ENCODE peak calls at places on chromosomes 4 and X, in eight cellular contexts. G is psoas muscle, R is ovary, X is HFF-Myc, M is stomach, L is fibroblast of lung, N is sigmoid colon, D is GM12865. O is an unnamed sample.
A peak's percentile ranks its signal among the peaks of the same experiment; 100 is the strongest.

GRCh38 chr4:54152846-54153600 is 53.1 kb downstream of the GSX2 start:
- DNase-seq in G (no peak), R (no peak), X (no peak), M (no peak), L (peak; percentile 91), N (no peak), D (no peak), O (no peak)

GRCh38 chr4:144787365-144788263 is 141.7 kb downstream of the HHIP start:
- DNase-seq in G (no peak), R (no peak), X (peak; percentile 14), M (no peak), L (peak; percentile 47), N (no peak), D (peak; percentile 59), O (peak; percentile 43)

GRCh38 chr4:150743564-150744342 is 161.8 kb downstream of the MAB21L2 start:
- DNase-seq in G (no peak), R (no peak), X (no peak), M (no peak), L (peak; percentile 51), N (no peak), D (no peak), O (no peak)

GRCh38 chrX:97751016-97751415 is 867.3 kb downstream of the RPA4 start:
- DNase-seq in G (no peak), R (no peak), X (no peak), M (no peak), L (no peak), N (no peak), D (no peak), O (no peak)

GRCh38 chrX:78650906-78651437 is 8.2 kb downstream of the RTL3 start:
- DNase-seq in G (no peak), R (no peak), X (no peak), M (no peak), L (peak; percentile 91), N (no peak), D (peak; percentile 73), O (no peak)

GRCh38 chr4:26522478-26522877 is 32.2 kb upstream of the CCKAR start:
- DNase-seq in G (no peak), R (no peak), X (no peak), M (no peak), L (peak; percentile 84), N (no peak), D (no peak), O (no peak)

GRCh38 chr4:85956296-85956955 is 403.4 kb downstream of the MAPK10 start:
- DNase-seq in G (no peak), R (no peak), X (no peak), M (no peak), L (no peak), N (no peak), D (no peak), O (no peak)

GRCh38 chr4:112343330-112343729 is 46.2 kb downstream of the ALPK1 start:
- DNase-seq in G (no peak), R (no peak), X (no peak), M (no peak), L (no peak), N (no peak), D (no peak), O (no peak)

GRCh38 chrX:136250191-136251041 is 784 bp downstream of the MAP7D3 start:
- DNase-seq in G (no peak), R (no peak), X (no peak), M (no peak), L (peak; percentile 37), N (no peak), D (peak; percentile 8), O (peak; percentile 49)

GRCh38 chrX:139559383-139560042 is 29.0 kb downstream of the F9 start:
- DNase-seq in G (no peak), R (no peak), X (no peak), M (peak; percentile 36), L (peak; percentile 61), N (no peak), D (peak; percentile 70), O (peak; percentile 4)

GRCh38 chrX:55783723-55784122 is 66.2 kb downstream of the RRAGB start:
- DNase-seq in G (no peak), R (no peak), X (no peak), M (no peak), L (peak; percentile 31), N (no peak), D (no peak), O (no peak)

GRCh38 chrX:13482764-13483552 is 86.4 kb upstream of the EGFL6 start:
- DNase-seq in G (no peak), R (no peak), X (no peak), M (no peak), L (no peak), N (no peak), D (no peak), O (no peak)

GRCh38 chr4:76058888-76059426 is 15.6 kb upstream of the ART3 start:
- DNase-seq in G (no peak), R (no peak), X (no peak), M (no peak), L (no peak), N (no peak), D (peak; percentile 56), O (no peak)

GRCh38 chr4:26854701-26855100 is 5.9 kb upstream of the STIM2 start:
- DNase-seq in G (no peak), R (no peak), X (no peak), M (no peak), L (no peak), N (no peak), D (no peak), O (no peak)

GRCh38 chr4:180942367-180942916 is 1300.8 kb upstream of the TENM3 start:
- DNase-seq in G (no peak), R (no peak), X (no peak), M (no peak), L (no peak), N (no peak), D (no peak), O (no peak)

GRCh38 chr4:169311643-169312365 is 41.0 kb upstream of the SH3RF1 start:
- DNase-seq in G (no peak), R (no peak), X (peak; percentile 19), M (peak; percentile 33), L (peak; percentile 39), N (no peak), D (peak; percentile 69), O (peak; percentile 64)

GRCh38 chr4:84085986-84086385 is 413.1 kb downstream of the NKX6-1 start:
- DNase-seq in G (no peak), R (no peak), X (no peak), M (no peak), L (no peak), N (no peak), D (no peak), O (no peak)
- TF ChIP-seq CTCF in G (no peak), R (no peak), X (no peak), M (no peak), L (no peak), N (no peak), D (no peak), O (no peak)

GRCh38 chr4:4985036-4985435 is 34.2 kb downstream of the CYTL1 start:
- DNase-seq in G (no peak), R (no peak), X (no peak), M (no peak), L (no peak), N (no peak), D (no peak), O (no peak)

GRCh38 chr4:4987656-4988055 is 31.6 kb downstream of the CYTL1 start:
- DNase-seq in G (no peak), R (no peak), X (no peak), M (no peak), L (no peak), N (no peak), D (no peak), O (no peak)

GRCh38 chr4:4984186-4984585 is 35.1 kb downstream of the CYTL1 start:
- DNase-seq in G (no peak), R (no peak), X (no peak), M (no peak), L (no peak), N (no peak), D (no peak), O (no peak)

GRCh38 chr4:4986856-4987255 is 32.4 kb downstream of the CYTL1 start:
- DNase-seq in G (no peak), R (no peak), X (no peak), M (no peak), L (no peak), N (no peak), D (no peak), O (no peak)

GRCh38 chr4:4985844-4986243 is 33.4 kb downstream of the CYTL1 start:
- DNase-seq in G (no peak), R (no peak), X (no peak), M (no peak), L (peak; percentile 8), N (no peak), D (no peak), O (no peak)
- TF ChIP-seq CTCF in G (no peak), R (no peak), X (peak; percentile 38), M (no peak), L (no peak), N (no peak), D (no peak), O (no peak)

DNA sequence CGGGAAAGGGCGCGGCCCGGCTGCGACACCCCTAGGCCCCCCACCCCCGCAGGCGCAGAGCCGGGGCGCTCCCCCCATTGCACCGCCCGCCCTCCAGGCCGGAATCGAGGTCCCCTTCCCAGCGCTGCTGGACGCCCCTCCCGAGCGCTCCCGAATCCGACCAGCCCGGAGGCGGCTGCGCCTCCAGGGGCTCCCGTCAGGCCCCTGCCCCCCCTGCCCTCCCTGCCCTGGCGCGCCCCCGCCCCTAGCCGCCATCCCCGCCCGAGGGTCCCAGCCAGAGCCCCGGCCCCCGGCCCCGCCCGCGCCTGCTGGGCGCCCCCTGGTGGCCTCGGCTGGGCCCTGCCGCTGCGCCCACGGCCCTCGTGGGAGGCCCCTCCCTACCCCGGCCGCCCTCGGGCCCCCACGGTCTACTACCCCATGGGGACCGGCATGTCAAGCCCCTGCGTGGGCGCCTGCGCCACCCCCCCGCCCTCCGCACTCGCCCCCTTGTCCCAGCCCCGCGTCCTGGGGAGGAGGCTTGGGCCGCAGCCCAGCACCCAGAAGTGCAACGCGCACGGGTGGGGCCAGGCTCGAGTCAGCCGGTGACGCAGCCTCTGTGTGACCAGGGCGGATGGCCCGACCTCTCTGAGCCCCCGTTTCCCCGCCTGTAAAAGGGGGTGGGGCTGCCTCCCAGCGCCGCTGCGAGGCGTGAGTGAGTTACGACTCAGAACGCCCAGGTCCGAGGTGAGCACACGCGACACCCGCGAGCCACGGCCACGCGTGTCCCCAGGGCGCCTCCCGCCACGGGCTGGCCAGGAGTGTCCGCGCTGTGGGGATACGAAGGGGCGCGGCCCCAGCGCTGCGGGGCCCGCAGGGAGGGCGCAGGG is 104.9 kb downstream of the FAM53A start:
- DNase-seq in G (peak; percentile 87), R (peak; percentile 81), X (no peak), M (peak; percentile 83), L (peak; percentile 45), N (peak; percentile 92), D (peak; percentile 28), O (peak; percentile 93)
- TF ChIP-seq CTCF in G (peak; percentile 62), R (no peak), X (peak; percentile 28), M (no peak), L (no peak), N (peak; percentile 78), D (peak; percentile 54), O (peak; percentile 21)

GRCh38 chr4:13963601-13964000 is 336.1 kb upstream of the BOD1L1 start:
- DNase-seq in G (no peak), R (no peak), X (no peak), M (no peak), L (peak; percentile 71), N (no peak), D (no peak), O (no peak)

GRCh38 chr4:13970349-13970748 is 342.8 kb upstream of the BOD1L1 start:
- DNase-seq in G (no peak), R (no peak), X (no peak), M (no peak), L (peak; percentile 75), N (no peak), D (no peak), O (no peak)

GRCh38 chr4:13968723-13969122 is 341.2 kb upstream of the BOD1L1 start:
- DNase-seq in G (no peak), R (no peak), X (no peak), M (no peak), L (peak; percentile 92), N (no peak), D (no peak), O (no peak)

GRCh38 chr4:13966241-13967195 is 339.0 kb upstream of the BOD1L1 start:
- DNase-seq in G (no peak), R (no peak), X (peak; percentile 22), M (no peak), L (peak; percentile 88), N (no peak), D (no peak), O (no peak)
- TF ChIP-seq CTCF in G (no peak), R (no peak), X (no peak), M (no peak), L (peak; percentile 15), N (no peak), D (no peak), O (no peak)

O was measured in GM20000.